ENCODE peak calls at places on chromosomes 1 and 21, in five cellular contexts. U is stomach; M is naive thymus-derived CD4-positive, alpha-beta T cell; N is skeletal muscle cell; F is IMR-90. R is an unnamed sample.

GRCh38 chr1:4101434-4102150 is 201.5 kb upstream of the C1orf174 start:
- DNase-seq in U (no peak), M (no peak), N (no peak), F (no peak), R (no peak)

GRCh38 chr1:31586376-31587327 is 10.3 kb downstream of the TINAGL1 start:
- DNase-seq in F (no peak), M (no peak), N (no peak), U (no peak), R (no peak)

GRCh38 chr1:239718997-239719628 is 332.7 kb downstream of the CHRM3 start:
- DNase-seq in N (no peak), F (no peak), U (no peak), M (peak), R (no peak)

GRCh38 chr1:177351361-177352108 is 180.8 kb downstream of the BRINP2 start:
- DNase-seq in U (peak), M (no peak), F (no peak), N (no peak), R (no peak)

GRCh38 chr1:117919376-117919775 is 10.0 kb downstream of the GDAP2 start:
- DNase-seq in M (no peak), F (no peak), N (no peak), U (no peak), R (no peak)

GRCh38 chr1:2466834-2467554 is 9.1 kb upstream of the PLCH2 start:
- DNase-seq in F (no peak), U (no peak), M (peak), N (no peak), R (no peak)

GRCh38 chr1:241658081-241658793 is 6.2 kb downstream of the WDR64 start:
- DNase-seq in F (no peak), M (no peak), N (no peak), U (no peak), R (no peak)

GRCh38 chr1:236451796-236452373 is 57.8 kb downstream of the EDARADD start:
- DNase-seq in M (no peak), F (no peak), U (peak), N (no peak), R (no peak)

GRCh38 chr1:155064813-155065436 is 1.4 kb downstream of the EFNA4 start:
- DNase-seq in U (no peak), M (no peak), N (no peak), F (no peak), R (no peak)

GRCh38 chr1:185397183-185397582 is 80.1 kb upstream of the IVNS1ABP start:
- DNase-seq in M (no peak), N (no peak), U (no peak), F (no peak), R (no peak)

GRCh38 chr1:56415720-56416119 is 163.6 kb downstream of the PLPP3 start:
- DNase-seq in N (no peak), U (no peak), F (no peak), M (no peak), R (no peak)

GRCh38 chr1:15957221-15958090 is 18.4 kb downstream of the ZBTB17 start:
- DNase-seq in N (no peak), U (no peak), M (no peak), F (no peak), R (no peak)

GRCh38 chr1:176866011-176866410 is 298.5 kb downstream of the ASTN1 start:
- DNase-seq in U (no peak), N (no peak), F (no peak), M (no peak), R (no peak)

GRCh38 chr1:2046225-2046917 is 3.8 kb upstream of the PRKCZ start:
- DNase-seq in F (no peak), M (no peak), U (peak), N (no peak), R (no peak)

GRCh38 chr1:151892190-151892589 is 17.1 kb downstream of the THEM4 start:
- DNase-seq in U (no peak), M (no peak), F (peak), N (no peak), R (no peak)

GRCh38 chr1:46181343-46182260 is 5.3 kb upstream of the P3R3URF start:
- DNase-seq in F (peak), M (no peak), N (no peak), U (no peak), R (peak)

GRCh38 chr21:26191609-26192008 is 21.0 kb upstream of the APP start:
- DNase-seq in U (no peak), F (no peak), M (no peak), N (no peak), R (no peak)

GRCh38 chr1:16156848-16157495 is 1.1 kb upstream of the EPHA2 start:
- DNase-seq in F (peak), M (no peak), U (no peak), N (no peak), R (no peak)

GRCh38 chr1:226108935-226109828 is 46.7 kb downstream of the H3-3A start:
- DNase-seq in N (no peak), F (peak), U (peak), M (no peak), R (no peak)

GRCh38 chr1:45522324-45523104 is 830 bp upstream of the PRDX1 start:
- DNase-seq in M (no peak), N (no peak), U (no peak), F (peak), R (no peak)

GRCh38 chr1:174189424-174190062 is 30.2 kb downstream of the RABGAP1L start:
- DNase-seq in N (no peak), U (no peak), M (no peak), F (no peak), R (no peak)

GRCh38 chr1:15758953-15759661 is 512 bp downstream of the FBLIM1 start:
- DNase-seq in M (no peak), N (no peak), F (no peak), U (no peak), R (no peak)

GRCh38 chr1:15139654-15140350 is 13.7 kb upstream of the TMEM51 start:
- DNase-seq in M (no peak), U (peak), N (no peak), F (peak), R (no peak)

GRCh38 chr1:218374401-218374848 is 29.3 kb downstream of the TGFB2 start:
- DNase-seq in F (peak), U (no peak), M (no peak), N (no peak), R (no peak)

GRCh38 chr1:205424881-205425635 is 3.2 kb upstream of the LEMD1 start:
- DNase-seq in N (no peak), U (no peak), M (no peak), F (no peak), R (no peak)

GRCh38 chr1:173870252-173871075 is 2.3 kb downstream of the ZBTB37 start:
- DNase-seq in F (no peak), M (peak), N (no peak), U (peak), R (no peak)

GRCh38 chr1:163068716-163069115 is 445 bp upstream of the RGS4 start:
- DNase-seq in F (peak), N (no peak), M (no peak), U (no peak), R (no peak)

GRCh38 chr1:39335278-39335677 is 130.8 kb downstream of the MACF1 start:
- DNase-seq in M (no peak), U (no peak), F (no peak), N (no peak), R (no peak)

GRCh38 chr1:63321788-63322247 is 549 bp upstream of the FOXD3 start:
- DNase-seq in M (peak), F (no peak), U (no peak), N (no peak), R (no peak)

GRCh38 chr1:59350521-59350920 is 53.6 kb downstream of the FGGY start:
- DNase-seq in M (no peak), N (no peak), F (no peak), U (no peak), R (no peak)

GRCh38 chr21:35796834-35797233 is 263.5 kb downstream of the SETD4 start:
- DNase-seq in F (peak), N (no peak), M (no peak), U (no peak), R (no peak)

GRCh38 chr21:34642211-34643075 is 26.4 kb upstream of the CLIC6 start:
- DNase-seq in U (no peak), N (no peak), F (peak), M (no peak), R (no peak)

GRCh38 chr21:32475162-32475812 is 62.8 kb downstream of the EVA1C start:
- DNase-seq in F (peak), M (no peak), N (no peak), U (no peak), R (peak)

GRCh38 chr1:233608988-233609387 is 4.9 kb upstream of the KCNK1 start:
- DNase-seq in F (no peak), U (no peak), N (no peak), M (no peak), R (no peak)

GRCh38 chr1:28853033-28853742 is 41.2 kb downstream of the OPRD1 start:
- DNase-seq in U (no peak), M (no peak), N (no peak), F (no peak), R (no peak)

GRCh38 chr1:32240140-32240951 is 6.7 kb upstream of the FAM167B start:
- DNase-seq in F (peak), U (peak), N (no peak), M (peak), R (no peak)

GRCh38 chr21:45981154-45981606 is 390 bp upstream of the COL6A1 start:
- DNase-seq in U (peak), N (peak), F (peak), M (peak), R (peak)

GRCh38 chr1:47340227-47340626 is 6.6 kb downstream of the CMPK1 start:
- DNase-seq in N (no peak), U (no peak), M (no peak), F (peak), R (no peak)

GRCh38 chr1:154170547-154171221 is 15.8 kb upstream of the NUP210L start:
- DNase-seq in U (no peak), N (no peak), M (no peak), F (no peak), R (no peak)

DNA sequence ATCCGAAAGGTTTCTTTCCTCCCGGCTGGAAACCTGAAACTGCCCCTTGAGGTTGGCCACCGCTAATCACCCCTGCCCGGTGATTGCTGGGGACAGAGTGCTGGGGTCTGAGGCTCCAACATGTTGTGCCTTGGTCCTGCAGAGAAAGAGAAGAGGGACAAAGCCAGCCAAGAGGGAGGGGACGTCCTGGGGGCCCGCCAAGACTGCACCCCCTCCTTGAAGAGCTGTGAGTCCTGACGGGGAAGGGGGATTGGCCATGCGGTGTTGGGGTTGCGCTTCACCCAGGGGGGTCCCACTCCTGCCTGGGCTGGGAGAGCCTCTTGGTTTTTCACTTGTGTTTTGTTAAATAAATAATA is 19.5 kb downstream of the LDLRAP1 start:
- DNase-seq in U (no peak), F (no peak), M (no peak), N (no peak), R (no peak)
- H3K4me3 ChIP-seq in U (no peak), F (no peak), M (peak), N (no peak), R (no peak)

DNA sequence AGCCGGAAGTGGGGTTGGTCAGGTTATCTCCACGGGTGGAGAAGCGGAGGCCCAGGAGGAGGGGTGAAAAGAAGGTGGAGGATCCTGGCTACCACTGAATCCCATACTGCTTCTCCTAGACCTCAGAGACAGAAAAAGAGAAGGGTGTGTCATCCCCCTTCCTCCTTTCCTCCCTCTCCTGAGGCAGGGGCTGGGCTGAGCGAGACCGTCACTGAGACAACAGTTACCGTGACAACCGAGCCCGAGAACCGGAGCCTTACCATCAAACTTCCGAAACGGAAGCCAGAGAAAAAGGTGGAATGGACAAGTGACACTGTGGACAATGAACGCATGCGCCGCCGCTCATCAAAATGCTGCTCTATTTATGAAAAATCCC is 42.1 kb upstream of the NBPF3 start:
- DNase-seq in N (no peak), U (no peak), M (peak), F (no peak), R (no peak)
- H3K4me3 ChIP-seq in N (no peak), U (no peak), M (peak), F (no peak), R (no peak)

GRCh38 chr1:84145051-84145450 is 980 bp downstream of the PRKACB start:
- DNase-seq in N (no peak), M (peak), U (no peak), F (peak), R (no peak)
- H3K4me3 ChIP-seq in N (no peak), M (peak), U (peak), F (no peak), R (no peak)

GRCh38 chr1:9870572-9870971 is 39.5 kb downstream of the CTNNBIP1 start:
- DNase-seq in F (no peak), N (no peak), U (no peak), M (no peak), R (no peak)

GRCh38 chr1:9869831-9870251 is 40.2 kb downstream of the CTNNBIP1 start:
- DNase-seq in U (no peak), F (no peak), N (no peak), M (no peak), R (no peak)

GRCh38 chr1:9866836-9867235 is 43.1 kb upstream of the CLSTN1 start:
- DNase-seq in M (no peak), F (no peak), N (no peak), U (no peak), R (no peak)

GRCh38 chr1:9867408-9868243 is 42.4 kb downstream of the CTNNBIP1 start:
- DNase-seq in M (peak), N (no peak), U (peak), F (peak), R (no peak)

GRCh38 chr1:9868244-9868590 is 41.9 kb downstream of the CTNNBIP1 start:
- DNase-seq in N (no peak), M (no peak), U (no peak), F (no peak), R (no peak)
- H3K4me3 ChIP-seq in N (no peak), M (no peak), U (no peak), F (no peak), R (no peak)

DNA sequence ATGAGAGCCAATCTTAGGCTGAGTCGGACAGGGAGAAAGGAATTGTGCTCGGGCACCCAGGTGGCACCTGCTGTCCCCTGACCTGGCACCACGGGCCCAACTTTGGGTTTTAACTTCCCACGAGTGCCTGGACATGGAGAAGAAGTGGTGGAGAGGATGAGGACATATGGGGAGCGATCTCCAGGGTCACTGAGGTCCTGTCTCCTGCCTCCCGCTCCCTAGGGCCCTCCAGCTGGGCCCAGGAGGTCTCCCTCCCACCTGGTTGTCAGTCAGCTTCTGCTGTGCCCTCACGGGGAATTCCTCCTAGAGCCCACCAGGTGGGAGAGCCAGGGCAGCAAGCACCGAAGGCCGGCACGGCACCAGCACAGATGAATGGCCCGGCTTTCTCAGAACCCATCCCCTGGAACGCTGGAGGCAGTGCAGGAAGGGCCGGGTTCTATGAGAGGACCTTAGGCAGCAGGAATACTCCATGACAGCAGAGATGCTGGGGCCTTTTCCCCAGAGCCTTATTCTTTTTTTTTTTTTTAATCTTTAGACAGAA is 435.5 kb downstream of the CAMTA1 start:
- DNase-seq in M (no peak), F (no peak), U (no peak), N (no peak), R (no peak)
- H3K4me3 ChIP-seq in M (no peak), F (no peak), U (no peak), N (no peak), R (no peak)

GRCh38 chr1:229434641-229435051 is 752 bp upstream of the ACTA1 start:
- DNase-seq in F (no peak), M (no peak), N (no peak), U (no peak), R (no peak)
- H3K4me3 ChIP-seq in F (no peak), M (no peak), N (peak), U (peak), R (no peak)

GRCh38 chr1:40508375-40509341 is at the start of gene EXO5:
- DNase-seq in F (peak), U (peak), N (peak), M (peak), R (no peak)
- H3K4me3 ChIP-seq in F (peak), U (peak), N (peak), M (peak), R (peak)